ENCODE peak calls at places on chromosomes 7 and 10, in four cellular contexts. F is Panc1, L is K562, T is HepG2. I is an unnamed sample.

GRCh38 chr10:71039551-71039950 is 151.2 kb upstream of the PCBD1 start:
- DNase-seq in F (no peak), L (no peak), T (no peak), I (no peak)

GRCh38 chr10:43871004-43871439 is 222.3 kb upstream of the ZNF32 start:
- DNase-seq in F (no peak), L (no peak), T (no peak), I (no peak)

GRCh38 chr10:131677671-131678070 is 223.1 kb upstream of the PPP2R2D start:
- DNase-seq in F (no peak), L (no peak), T (no peak), I (no peak)

GRCh38 chr10:125152646-125153368 is 7.6 kb downstream of the CTBP2 start:
- DNase-seq in F (no peak), L (no peak), T (no peak), I (peak)

GRCh38 chr10:118062798-118063238 is 16.1 kb upstream of the RAB11FIP2 start:
- DNase-seq in F (no peak), L (no peak), T (peak), I (no peak)

GRCh38 chr7:148115308-148115707 is 475.3 kb upstream of the C7orf33 start:
- DNase-seq in F (no peak), L (no peak), T (no peak), I (no peak)

GRCh38 chr10:98357208-98357836 is 57.7 kb downstream of the PYROXD2 start:
- DNase-seq in F (no peak), L (no peak), T (no peak), I (no peak)

GRCh38 chr10:132746801-132747625 is 38.9 kb downstream of the NKX6-2 start:
- DNase-seq in F (no peak), L (no peak), T (no peak), I (no peak)

GRCh38 chr10:93199221-93199681 is 125.6 kb downstream of the CYP26A1 start:
- DNase-seq in F (peak), L (no peak), T (peak), I (peak)

GRCh38 chr10:118106426-118106825 is 59.7 kb upstream of the RAB11FIP2 start:
- DNase-seq in F (no peak), L (peak), T (peak), I (peak)

GRCh38 chr10:119478111-119479047 is 64.1 kb downstream of the RGS10 start:
- DNase-seq in F (no peak), L (no peak), T (no peak), I (no peak)

GRCh38 chr7:34430456-34430855 is 227.6 kb upstream of the NPSR1 start:
- DNase-seq in F (no peak), L (no peak), T (peak), I (peak)

GRCh38 chr7:28666144-28666543 is 253.8 kb downstream of the CREB5 start:
- DNase-seq in F (no peak), L (no peak), T (no peak), I (no peak)

GRCh38 chr7:50295133-50295532 is 9.4 kb upstream of the IKZF1 start:
- DNase-seq in F (no peak), L (no peak), T (no peak), I (no peak)

GRCh38 chr7:11109659-11110058 is 136.0 kb downstream of the PHF14 start:
- DNase-seq in F (no peak), L (no peak), T (no peak), I (no peak)

GRCh38 chr7:130334274-130334673 is 10.3 kb upstream of the CPA5 start:
- DNase-seq in F (no peak), L (no peak), T (no peak), I (no peak)

GRCh38 chr10:101091546-101092290 is 29.9 kb downstream of the KAZALD1 start:
- DNase-seq in F (no peak), L (no peak), T (no peak), I (no peak)

GRCh38 chr7:15332962-15333361 is 228.9 kb downstream of the AGMO start:
- DNase-seq in F (no peak), L (no peak), T (no peak), I (no peak)

DNA sequence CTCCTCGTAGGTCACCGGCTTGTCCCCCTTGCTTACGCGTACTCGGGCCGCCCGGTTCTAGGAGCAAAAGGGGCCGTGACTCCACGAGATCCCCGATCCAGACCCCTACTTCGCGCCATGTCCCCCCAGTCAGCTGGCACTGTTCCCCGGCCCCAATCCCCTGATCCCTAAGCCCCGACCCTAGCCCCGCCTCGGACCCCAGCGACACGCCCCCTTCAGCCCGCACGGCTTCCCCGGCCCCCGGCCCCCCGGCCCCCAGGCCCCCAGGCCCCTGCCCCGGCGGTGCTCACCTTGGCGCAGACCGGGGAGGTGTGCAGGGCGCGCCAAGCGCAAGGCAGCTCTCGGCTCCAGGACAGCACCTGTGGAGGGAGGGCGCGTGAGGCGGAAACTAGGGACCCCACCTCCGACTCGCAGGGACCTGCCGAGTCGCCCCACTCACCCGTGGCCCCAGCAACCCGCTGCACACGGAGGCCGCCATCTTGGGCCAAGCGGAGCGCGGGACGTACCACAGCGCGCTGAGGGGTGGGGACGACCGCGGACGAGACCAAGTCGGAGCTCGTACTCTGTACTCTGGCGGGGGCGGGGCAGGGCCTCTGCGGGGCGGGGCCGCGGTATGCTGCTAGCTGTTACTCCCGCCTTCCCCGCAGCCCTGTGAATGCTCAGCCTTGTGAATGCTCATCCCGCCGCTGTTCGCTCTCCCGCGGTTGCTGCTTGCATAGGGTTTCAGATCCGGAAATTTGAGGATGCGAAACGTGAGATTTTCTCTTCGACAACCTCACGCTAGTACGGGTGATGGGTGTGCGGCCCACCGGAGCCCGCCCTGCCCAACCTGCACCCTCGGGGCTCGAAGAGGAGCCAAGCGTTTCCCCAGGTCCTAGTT is at the start of gene MRPS24:
- DNase-seq in F (peak), L (peak), T (peak), I (peak)
- TF ChIP-seq POLR2AphosphoS5 in F (peak), L (peak), T (peak), I (peak)

DNA sequence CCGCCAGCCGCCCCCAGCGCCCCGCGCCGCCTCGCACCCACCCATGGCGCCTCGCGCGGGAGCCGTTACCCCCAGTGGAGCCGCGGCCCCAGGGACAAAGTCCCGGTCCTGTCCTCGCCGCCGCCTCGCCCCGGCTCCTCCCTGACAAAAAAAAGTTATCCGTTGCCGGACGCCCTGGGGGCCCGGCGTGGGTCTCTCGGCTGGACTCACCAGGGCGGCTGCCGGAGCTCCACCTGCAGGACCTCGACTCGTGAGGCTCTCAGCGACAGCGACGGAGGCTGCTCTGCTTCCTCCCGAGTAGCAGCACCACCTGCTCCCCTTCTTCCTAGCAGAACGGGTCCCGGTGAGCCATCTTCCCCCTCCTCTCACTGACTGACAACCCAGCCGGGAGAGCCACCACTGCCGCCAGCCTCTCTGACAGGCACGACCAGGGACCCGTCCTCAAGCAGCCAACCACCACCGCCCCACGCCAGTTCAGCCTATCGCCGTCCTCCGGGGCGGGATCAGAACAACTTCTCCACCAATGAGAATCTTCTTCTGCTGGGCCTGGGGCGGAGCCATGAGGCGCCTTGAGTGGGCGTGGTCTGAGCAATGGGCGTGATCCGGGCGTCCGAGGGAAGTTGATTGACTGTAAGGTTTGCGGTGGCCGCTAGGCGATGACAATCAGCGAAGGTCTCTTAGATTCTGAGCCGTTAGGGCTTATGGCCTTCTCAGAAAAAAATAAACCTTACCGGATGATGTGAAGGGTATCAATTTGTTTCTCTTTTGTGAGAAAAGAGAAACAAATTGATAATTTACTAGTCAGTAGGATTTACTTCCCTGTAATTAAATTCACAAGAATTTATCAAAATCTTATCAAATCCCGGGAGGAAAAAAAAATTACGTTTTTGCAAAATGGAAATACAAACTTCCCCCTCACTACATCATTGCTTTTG is at the start of gene HYCC1:
- DNase-seq in F (peak), L (peak), T (peak), I (peak)
- TF ChIP-seq CTCF in F (peak), L (peak), T (peak), I (peak)

GRCh38 chr7:635227-635626 is 91.3 kb upstream of the DNAAF5 start:
- DNase-seq in F (no peak), L (no peak), T (no peak), I (no peak)
- TF ChIP-seq POLR2AphosphoS5 in F (no peak), L (no peak), T (no peak), I (no peak)

DNA sequence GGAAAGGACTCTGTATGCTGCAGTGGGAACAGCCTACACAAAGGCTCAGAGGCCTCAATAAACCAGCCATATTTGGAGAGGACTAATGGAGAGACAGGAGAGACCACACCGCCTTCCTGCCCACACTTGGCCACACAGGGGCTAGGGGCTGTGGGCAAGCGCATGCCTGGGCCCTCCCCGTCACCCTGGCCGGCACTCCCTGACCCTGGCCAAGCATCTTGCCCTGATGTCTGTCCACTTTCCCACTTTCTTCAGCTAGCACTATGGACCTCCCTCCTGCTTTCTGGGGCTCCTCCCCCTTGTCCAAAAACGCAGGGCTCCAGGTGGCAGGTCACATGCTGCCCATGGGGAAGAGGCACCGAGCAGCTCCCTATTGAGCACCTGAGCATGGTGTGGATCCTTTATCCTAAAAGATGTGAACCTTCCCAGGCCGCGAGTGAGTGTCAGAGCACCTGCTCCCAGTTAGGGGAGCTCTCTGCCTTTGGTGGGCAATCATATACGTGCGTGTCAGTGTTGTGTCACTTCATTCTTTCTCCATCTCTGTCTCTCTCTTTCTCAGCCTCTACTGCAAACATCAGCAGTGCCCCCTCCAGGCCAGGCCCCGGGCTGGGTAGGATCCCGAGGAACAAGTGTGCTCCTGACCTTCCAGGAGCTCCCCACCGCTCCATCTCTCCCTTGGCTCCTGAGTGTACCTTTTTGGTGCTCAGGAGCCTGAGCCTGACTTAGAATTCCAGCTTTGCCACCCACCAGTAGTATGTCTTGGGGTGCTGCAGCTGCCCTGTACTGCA is 74.0 kb downstream of the ZMIZ1 start:
- DNase-seq in F (no peak), L (no peak), T (no peak), I (no peak)
- TF ChIP-seq CTCF in F (no peak), L (no peak), T (peak), I (no peak)

I was measured in endothelial cell of umbilical vein.